ENCODE peak calls at places on chromosomes 16 and 17, in five cellular contexts. K is heart left ventricle, Q is heart right ventricle, X is endothelial cell of umbilical vein, F is mucosa of descending colon. I is an unnamed sample. For H3K4me1, the result is how much of the 10 kb centered on the place peaks cover.

GRCh38 chr16:4612977-4613635 is 1.6 kb downstream of the UBALD1 start:
- DNase-seq in K (no peak), Q (no peak), X (no peak), F (no peak), I (peak)

GRCh38 chr16:66272461-66272860 is 94.0 kb upstream of the CDH5 start:
- DNase-seq in K (no peak), Q (no peak), X (no peak), F (no peak), I (no peak)

GRCh38 chr16:17369441-17369951 is 101.3 kb downstream of the XYLT1 start:
- DNase-seq in K (peak), Q (peak), X (peak), F (peak), I (no peak)

GRCh38 chr17:67515490-67516088 is 138.5 kb downstream of the PITPNC1 start:
- DNase-seq in K (no peak), Q (no peak), X (no peak), F (no peak), I (no peak)

GRCh38 chr17:31511176-31511540 is 119.7 kb downstream of the RAB11FIP4 start:
- DNase-seq in K (no peak), Q (no peak), X (peak), F (peak), I (no peak)

GRCh38 chr16:70638814-70639792 is 7.3 kb upstream of the IL34 start:
- DNase-seq in K (no peak), Q (no peak), X (no peak), F (no peak), I (peak)

GRCh38 chr17:39695089-39695474 is 4.8 kb upstream of the ERBB2 start:
- DNase-seq in K (no peak), Q (no peak), X (no peak), F (no peak), I (no peak)

GRCh38 chr17:72422505-72423285 is 301.9 kb downstream of the SOX9 start:
- DNase-seq in K (peak), Q (peak), X (peak), F (peak), I (peak)

GRCh38 chr16:29804455-29805231 is 1.7 kb upstream of the MAZ start:
- DNase-seq in K (peak), Q (peak), X (peak), F (peak), I (peak)

GRCh38 chr16:87206646-87207451 is 110.3 kb downstream of the C16orf95 start:
- DNase-seq in K (no peak), Q (no peak), X (no peak), F (no peak), I (peak)

GRCh38 chr16:58267524-58268243 is 27.1 kb downstream of the PRSS54 start:
- DNase-seq in K (no peak), Q (no peak), X (no peak), F (no peak), I (no peak)

GRCh38 chr16:3963203-3963602 is 82.7 kb upstream of the CREBBP start:
- DNase-seq in K (no peak), Q (no peak), X (no peak), F (no peak), I (no peak)

GRCh38 chr16:89094252-89094901 is 725 bp downstream of the ACSF3 start:
- DNase-seq in K (no peak), Q (no peak), X (peak), F (no peak), I (peak)

GRCh38 chr16:30113031-30113710 is at the start of gene GDPD3:
- DNase-seq in K (no peak), Q (peak), X (no peak), F (peak), I (no peak)

GRCh38 chr16:30372037-30372712 is 1.9 kb upstream of the TBC1D10B start:
- DNase-seq in K (no peak), Q (no peak), X (no peak), F (no peak), I (no peak)

GRCh38 chr17:78114831-78115723 is 13.5 kb downstream of the TMC6 start:
- DNase-seq in K (no peak), Q (no peak), X (no peak), F (peak), I (no peak)

GRCh38 chr16:525520-526180 is 1.9 kb upstream of the CAPN15 start:
- DNase-seq in K (no peak), Q (no peak), X (peak), F (no peak), I (peak)

DNA sequence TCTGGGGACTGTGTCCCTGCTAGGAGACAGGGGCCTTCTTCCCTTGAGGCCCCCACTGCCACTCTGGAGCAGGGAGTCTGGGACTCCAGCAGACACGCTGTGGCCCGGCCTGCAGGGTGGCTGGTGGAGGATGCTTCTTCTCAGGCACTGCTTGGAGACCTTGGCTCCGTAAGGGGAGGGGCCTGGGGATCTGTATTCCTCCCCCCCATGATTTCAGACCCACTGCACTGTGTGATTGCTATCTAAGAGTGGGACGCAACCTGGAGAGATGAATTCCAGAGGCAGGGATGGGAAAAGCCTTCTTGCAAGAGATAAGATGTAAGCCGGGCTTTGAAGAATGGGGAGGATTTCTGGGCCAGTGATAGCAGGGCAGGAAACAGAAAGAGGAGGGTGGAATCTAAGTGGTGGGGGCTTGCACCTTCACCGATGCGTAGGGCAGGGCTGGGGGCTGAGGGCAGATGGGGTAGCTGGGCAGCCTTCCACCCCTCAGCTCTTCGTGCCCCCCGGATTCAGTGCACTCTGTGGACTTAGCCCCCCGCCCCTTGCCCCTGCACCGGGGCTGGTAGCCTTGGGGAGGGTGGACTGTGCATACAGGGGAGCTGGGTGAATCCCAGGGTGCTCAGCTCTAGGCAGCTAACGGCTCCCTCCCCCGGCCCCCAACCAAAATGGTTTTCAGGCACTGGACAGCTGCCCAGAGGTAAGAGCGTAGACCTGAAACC is 5.2 kb upstream of the GSE1 start:
- DNase-seq in K (no peak), Q (no peak), X (no peak), F (no peak), I (no peak)
- H3K4me1 ChIP-seq in K (under half), Q (under half), X (under half), F (half or more), I (under half)

GRCh38 chr16:21698169-21699032 is 34.6 kb downstream of the OTOA start:
- DNase-seq in K (no peak), Q (no peak), X (no peak), F (no peak), I (no peak)

GRCh38 chr16:21703156-21703555 is 39.4 kb downstream of the OTOA start:
- DNase-seq in K (no peak), Q (no peak), X (no peak), F (no peak), I (no peak)

GRCh38 chr16:21702259-21702658 is 38.5 kb downstream of the OTOA start:
- DNase-seq in K (no peak), Q (no peak), X (no peak), F (no peak), I (no peak)

GRCh38 chr16:21703589-21704174 is 39.9 kb downstream of the OTOA start:
- DNase-seq in K (no peak), Q (no peak), X (no peak), F (no peak), I (no peak)

GRCh38 chr16:21701271-21701670 is 37.5 kb downstream of the OTOA start:
- DNase-seq in K (no peak), Q (no peak), X (no peak), F (no peak), I (no peak)
- H3K4me1 ChIP-seq in K (under half), Q (under half), X (under half), F (under half), I (under half)

GRCh38 chr16:54362801-54363200 is 76.2 kb upstream of the IRX3 start:
- DNase-seq in K (no peak), Q (no peak), X (no peak), F (no peak), I (no peak)
- H3K4me1 ChIP-seq in K (under half), Q (under half), X (under half), F (under half), I (under half)

GRCh38 chr16:85376292-85377095 is 236.6 kb upstream of the GSE1 start:
- DNase-seq in K (peak), Q (peak), X (no peak), F (peak), I (no peak)
- H3K4me1 ChIP-seq in K (under half), Q (under half), X (under half), F (under half), I (under half)

DNA sequence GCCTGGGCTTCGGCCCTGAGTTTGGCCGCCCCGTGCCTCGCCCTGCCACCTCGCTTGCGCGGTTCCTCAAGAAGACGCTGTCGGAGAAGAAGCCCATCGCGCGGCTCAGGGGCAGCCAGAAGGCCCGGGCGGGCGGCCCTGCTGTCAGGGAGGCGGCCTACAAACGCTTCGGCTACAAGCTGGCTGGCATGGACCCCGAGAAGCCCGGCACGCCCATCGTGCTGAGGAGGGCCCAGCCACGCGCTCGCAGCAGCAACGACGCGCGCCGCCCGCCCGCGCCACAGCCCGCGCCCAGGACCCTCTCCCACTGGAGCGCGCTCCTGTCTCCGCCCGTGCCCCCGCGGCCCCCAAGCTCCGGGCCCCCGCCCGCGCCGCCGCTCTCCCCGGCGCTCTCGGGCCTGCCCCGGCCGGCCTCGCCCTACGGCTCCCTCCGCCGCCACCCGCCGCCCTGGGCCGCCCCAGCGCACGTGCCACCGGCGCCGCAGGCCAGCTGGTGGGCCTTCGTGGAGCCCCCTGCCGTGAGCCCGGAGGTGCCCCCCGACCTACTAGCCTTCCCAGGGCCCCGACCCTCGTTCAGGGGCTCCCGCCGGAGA is 12.0 kb downstream of the MYO15A start:
- DNase-seq in K (no peak), Q (no peak), X (no peak), F (no peak), I (no peak)
- H3K4me1 ChIP-seq in K (under half), Q (under half), X (under half), F (under half), I (under half)

GRCh38 chr17:1561420-1562177 is 993 bp downstream of the PITPNA start:
- DNase-seq in K (no peak), Q (peak), X (peak), F (peak), I (peak)
- H3K4me1 ChIP-seq in K (under half), Q (under half), X (under half), F (under half), I (under half)

GRCh38 chr17:57939797-57940196 is 15.4 kb downstream of the CUEDC1 start:
- DNase-seq in K (no peak), Q (peak), X (no peak), F (peak), I (no peak)
- H3K4me1 ChIP-seq in K (half or more), Q (half or more), X (under half), F (under half), I (under half)